ENCODE peak calls at places on chromosomes 4 and X, in five cellular contexts. H is HCEC 1CT, M is GF-D8, B is GM23338, K is OCI-M1. D is an unnamed sample.

GRCh38 chr4:141109983-141110382 is 23.3 kb downstream of the RNF150 start:
- DNase-seq in B (peak), K (no peak), H (no peak), M (no peak), D (no peak)

GRCh38 chr4:130747842-130748241 is 1651.9 kb downstream of the C4orf33 start:
- DNase-seq in H (peak), B (peak), M (no peak), K (peak), D (no peak)

GRCh38 chrX:115038406-115038805 is 21.0 kb upstream of the IL13RA2 start:
- DNase-seq in H (no peak), B (no peak), K (no peak), M (no peak), D (no peak)

GRCh38 chr4:25564836-25565235 is 90.8 kb upstream of the SLC34A2 start:
- DNase-seq in H (no peak), K (no peak), M (no peak), B (no peak), D (no peak)

GRCh38 chrX:20988118-20988517 is 386.1 kb upstream of the CNKSR2 start:
- DNase-seq in B (no peak), K (no peak), M (no peak), H (peak), D (no peak)

GRCh38 chr4:184988611-184989010 is 29.7 kb upstream of the HELT start:
- DNase-seq in K (no peak), M (no peak), H (no peak), B (no peak), D (no peak)

GRCh38 chrX:1305411-1305810 is 31.2 kb upstream of the IL3RA start:
- DNase-seq in M (no peak), B (no peak), H (no peak), K (no peak), D (no peak)

GRCh38 chr4:81142744-81143143 is 72.3 kb downstream of the PRKG2 start:
- DNase-seq in M (no peak), K (no peak), H (no peak), B (no peak), D (no peak)

GRCh38 chrX:138128025-138128671 is 562.2 kb downstream of the ZIC3 start:
- DNase-seq in H (no peak), B (peak), M (no peak), K (peak), D (no peak)

D was measured in SIG-M5.